ENCODE peak calls at places on chromosomes 12 and 14, in six cellular contexts. T, H, K, J, E and L are unnamed samples.

GRCh38 chr14:59846595-59846994 is 24.0 kb downstream of the RTN1 start:
- DNase-seq in T (no peak), H (no peak), K (no peak), J (no peak), E (no peak), L (no peak)

GRCh38 chr14:96038920-96039632 is at the start of gene C14orf132:
- DNase-seq in T (no peak), H (peak; percentile 24), K (peak; percentile 7), J (peak; percentile 79), E (peak; percentile 66), L (peak; percentile 73)

GRCh38 chr14:68655961-68656360 is 136.9 kb downstream of the ZFP36L1 start:
- DNase-seq in T (no peak), H (no peak), K (no peak), J (no peak), E (no peak), L (peak; percentile 48)

GRCh38 chr14:22423958-22424357 is 165.1 kb downstream of the DAD1 start:
- DNase-seq in T (no peak), H (no peak), K (no peak), J (no peak), E (no peak), L (no peak)

GRCh38 chr12:55142896-55143870 is 17.0 kb downstream of the OR9K2 start:
- DNase-seq in T (peak; percentile 0), H (peak; percentile 21), K (no peak), J (no peak), E (peak; percentile 46), L (no peak)

GRCh38 chr14:89958966-89959365 is 3.2 kb downstream of the TDP1 start:
- DNase-seq in T (no peak), H (no peak), K (no peak), J (no peak), E (no peak), L (no peak)

GRCh38 chr12:31277081-31277480 is 48.9 kb downstream of the SINHCAF start:
- DNase-seq in T (no peak), H (no peak), K (no peak), J (no peak), E (no peak), L (no peak)

GRCh38 chr12:102896067-102896466 is 21.0 kb downstream of the PAH start:
- DNase-seq in T (no peak), H (no peak), K (no peak), J (no peak), E (no peak), L (no peak)

GRCh38 chr14:52911904-52912303 is 38.9 kb downstream of the FERMT2 start:
- DNase-seq in T (no peak), H (no peak), K (no peak), J (no peak), E (no peak), L (no peak)

GRCh38 chr14:101823511-101824120 is 62.1 kb downstream of the PPP2R5C start:
- DNase-seq in T (no peak), H (no peak), K (peak; percentile 76), J (no peak), E (no peak), L (no peak)

GRCh38 chr12:111428728-111429175 is 23.0 kb downstream of the SH2B3 start:
- DNase-seq in T (no peak), H (no peak), K (no peak), J (peak; percentile 80), E (peak; percentile 89), L (no peak)